ENCODE peak calls at places on chromosomes 6 and 20, in eight cellular contexts. W, H, D, X, U, I, R and O are unnamed samples.

GRCh38 chr20:51667491-51667890 is 100.7 kb downstream of the ATP9A start:
- DNase-seq in H (no peak), U (no peak), R (no peak), D (no peak), W (no peak), X (no peak), I (no peak), O (no peak)

GRCh38 chr6:104958178-104958520 is 1.2 kb downstream of the LIN28B start:
- DNase-seq in W (no peak), U (no peak), D (no peak), R (no peak), X (no peak), H (no peak), I (no peak), O (no peak)

GRCh38 chr20:25053207-25054132 is 4.5 kb downstream of the ACSS1 start:
- DNase-seq in X (peak), W (no peak), U (peak), I (no peak), H (no peak), D (peak), R (peak), O (no peak)

GRCh38 chr20:2984956-2985661 is 58.3 kb upstream of the GNRH2 start:
- DNase-seq in I (peak), W (peak), D (peak), H (no peak), R (no peak), X (peak), U (peak), O (no peak)

GRCh38 chr6:151060096-151060741 is 179.5 kb upstream of the AKAP12 start:
- DNase-seq in X (peak), U (peak), R (no peak), I (peak), D (peak), H (no peak), W (peak), O (no peak)

GRCh38 chr20:63108247-63108646 is 101.5 kb upstream of the BHLHE23 start:
- DNase-seq in D (no peak), W (no peak), X (no peak), U (no peak), I (no peak), H (no peak), R (no peak), O (no peak)

GRCh38 chr20:675453-676314 is at the start of gene SCRT2:
- DNase-seq in D (peak), X (peak), H (peak), R (no peak), U (peak), W (peak), I (peak), O (no peak)

GRCh38 chr6:132669690-132670291 is 10.8 kb upstream of the TAAR1 start:
- DNase-seq in U (peak), W (peak), X (peak), R (no peak), H (peak), I (peak), D (peak), O (no peak)

GRCh38 chr20:11849976-11850670 is 67.6 kb upstream of the BTBD3 start:
- DNase-seq in X (peak), R (no peak), H (no peak), D (peak), I (peak), W (no peak), U (peak), O (no peak)

GRCh38 chr20:53609501-53610445 is 16.1 kb upstream of the ZNF217 start:
- DNase-seq in X (peak), D (peak), H (peak), R (no peak), U (peak), I (peak), W (peak), O (no peak)

GRCh38 chr6:127069659-127070279 is 48.7 kb upstream of the RSPO3 start:
- DNase-seq in R (no peak), D (peak), W (peak), U (peak), X (peak), I (peak), H (peak), O (peak)

GRCh38 chr6:170371588-170371987 is 65.0 kb downstream of the FAM120B start:
- DNase-seq in U (peak), D (no peak), R (no peak), H (no peak), I (no peak), X (no peak), W (no peak), O (peak)

GRCh38 chr20:47487175-47487917 is 14.3 kb upstream of the NCOA3 start:
- DNase-seq in R (no peak), X (no peak), H (no peak), I (no peak), D (no peak), U (peak), W (no peak), O (no peak)

GRCh38 chr6:155155787-155156447 is 107.9 kb upstream of the CLDN20 start:
- DNase-seq in W (peak), H (no peak), X (no peak), D (no peak), I (peak), R (no peak), U (no peak), O (no peak)

GRCh38 chr20:46030290-46031013 is 1.4 kb downstream of the SLC12A5 start:
- DNase-seq in D (no peak), W (no peak), X (no peak), H (no peak), I (no peak), U (no peak), R (no peak), O (no peak)

GRCh38 chr20:57061058-57061900 is 205.2 kb downstream of the BMP7 start:
- DNase-seq in D (peak), R (no peak), W (peak), U (peak), H (peak), I (peak), X (peak), O (peak)

GRCh38 chr20:35003211-35004031 is 47.8 kb downstream of the MYH7B start:
- DNase-seq in X (no peak), D (no peak), W (no peak), H (no peak), R (no peak), I (no peak), U (no peak), O (no peak)

GRCh38 chr20:10902836-10903410 is 229.1 kb upstream of the JAG1 start:
- DNase-seq in W (no peak), H (no peak), U (peak), R (no peak), D (no peak), I (peak), X (no peak), O (no peak)